ENCODE peak calls at places on chromosomes 4 and X, in four cellular contexts. W is Right ventricle myocardium inferior, D is EL, U is AML-193. F is an unnamed sample.

GRCh38 chr4:39495446-39496208 is 31.6 kb downstream of the UGDH start:
- DNase-seq in D (no peak), U (no peak), W (no peak), F (no peak)

GRCh38 chr4:128597515-128597914 is 212.0 kb upstream of the JADE1 start:
- DNase-seq in D (no peak), U (no peak), W (no peak), F (no peak)

GRCh38 chr4:126906466-126906865 is 726.3 kb upstream of the INTU start:
- DNase-seq in U (no peak), D (no peak), W (no peak), F (no peak)

GRCh38 chrX:151896734-151897474 is 15.8 kb upstream of the MAGEA4 start:
- DNase-seq in U (no peak), W (no peak), D (peak), F (no peak)

GRCh38 chr4:83150563-83151330 is 36.2 kb upstream of the PLAC8 start:
- DNase-seq in U (no peak), D (peak), W (no peak), F (no peak)

GRCh38 chr4:82043081-82043808 is 330.5 kb downstream of the HNRNPD start:
- DNase-seq in D (no peak), W (peak), U (no peak), F (no peak)

GRCh38 chr4:108979754-108980153 is 216.9 kb upstream of the ETNPPL start:
- DNase-seq in U (no peak), D (no peak), W (no peak), F (no peak)

GRCh38 chr4:165873298-165874071 is 448 bp downstream of the TLL1 start:
- DNase-seq in U (no peak), W (peak), D (peak), F (peak)

GRCh38 chrX:106168107-106168506 is at the start of gene PWWP3B:
- DNase-seq in U (no peak), D (no peak), W (no peak), F (no peak)

GRCh38 chrX:66110112-66110511 is 53.9 kb upstream of the HEPH start:
- DNase-seq in W (no peak), U (peak), D (peak), F (no peak)